ENCODE peak calls at places on chromosomes 16 and 17, in eight cellular contexts. C is fibroblast of pulmonary artery, B is ascending aorta, T is AG09309, G is HL-60, H is Calu3, I is lung, Y is GM18507. S is an unnamed sample.

GRCh38 chr17:46979023-46979870 is at the start of gene RPRML:
- DNase-seq in T (no peak), I (no peak), H (peak), Y (no peak), C (peak), G (no peak), B (no peak), S (peak)

GRCh38 chr16:87178177-87178863 is 138.9 kb downstream of the C16orf95 start:
- DNase-seq in G (no peak), H (no peak), I (no peak), B (no peak), Y (no peak), T (no peak), C (no peak), S (peak)

GRCh38 chr16:8581923-8582580 is 8.3 kb downstream of the TMEM114 start:
- DNase-seq in H (no peak), B (no peak), Y (no peak), C (no peak), G (peak), I (no peak), T (no peak), S (peak)

GRCh38 chr17:81424613-81425017 is 29.4 kb downstream of the BAHCC1 start:
- DNase-seq in B (no peak), H (no peak), C (no peak), Y (no peak), G (no peak), I (no peak), T (no peak), S (no peak)

GRCh38 chr17:67999291-67999911 is 3.1 kb upstream of the C17orf58 start:
- DNase-seq in Y (no peak), G (no peak), I (no peak), B (peak), T (no peak), H (no peak), C (no peak), S (peak)

GRCh38 chr17:55705847-55706246 is 16.8 kb downstream of the TMEM100 start:
- DNase-seq in H (no peak), T (no peak), I (no peak), C (no peak), Y (no peak), G (no peak), B (no peak), S (no peak)

GRCh38 chr16:79580465-79581200 is 19.9 kb downstream of the MAF start:
- DNase-seq in H (no peak), I (no peak), C (no peak), T (no peak), B (no peak), Y (no peak), G (no peak), S (no peak)

GRCh38 chr17:41962768-41963434 is 3.7 kb upstream of the CNP start:
- DNase-seq in Y (peak), T (no peak), I (peak), G (peak), C (peak), B (peak), H (peak), S (peak)

GRCh38 chr17:28204751-28205150 is 114.2 kb upstream of the TMEM97 start:
- DNase-seq in G (no peak), H (no peak), C (peak), I (no peak), T (no peak), B (no peak), Y (no peak), S (no peak)

GRCh38 chr16:13134843-13135242 is 233.4 kb downstream of the SHISA9 start:
- DNase-seq in C (no peak), Y (no peak), B (no peak), G (no peak), I (no peak), H (no peak), T (no peak), S (no peak)

GRCh38 chr17:42342242-42343008 is 45.8 kb downstream of the STAT3 start:
- DNase-seq in H (no peak), G (peak), C (no peak), T (no peak), I (no peak), Y (no peak), B (no peak), S (peak)

GRCh38 chr17:20775331-20775730 is 195.8 kb downstream of the CDRT15L2 start:
- DNase-seq in B (no peak), T (no peak), C (no peak), I (no peak), H (no peak), Y (no peak), G (no peak), S (no peak)

GRCh38 chr17:75047398-75048098 is 523 bp downstream of the KCTD2 start:
- DNase-seq in T (no peak), H (peak), G (no peak), B (peak), C (no peak), I (no peak), Y (no peak), S (no peak)

GRCh38 chr17:79114455-79115301 is 40.1 kb downstream of the ENGASE start:
- DNase-seq in H (peak), C (no peak), G (no peak), T (no peak), I (peak), Y (no peak), B (no peak), S (peak)

GRCh38 chr16:19162085-19162484 is 6.0 kb upstream of the SYT17 start:
- DNase-seq in T (no peak), G (no peak), C (no peak), Y (no peak), B (no peak), H (no peak), I (no peak), S (peak)

GRCh38 chr17:36933174-36934143 is 3.8 kb upstream of the LHX1 start:
- DNase-seq in Y (no peak), I (no peak), T (no peak), H (peak), C (no peak), G (no peak), B (no peak), S (no peak)

GRCh38 chr16:14409563-14409962 is 220.5 kb downstream of the PARN start:
- DNase-seq in I (no peak), H (peak), Y (no peak), G (no peak), T (peak), B (peak), C (peak), S (peak)

GRCh38 chr17:31653710-31654109 is 205.3 kb downstream of the COPRS start:
- DNase-seq in B (no peak), I (no peak), G (no peak), Y (no peak), C (no peak), T (no peak), H (no peak), S (no peak)

GRCh38 chr17:15048381-15048780 is 216.7 kb downstream of the PMP22 start:
- DNase-seq in G (no peak), Y (no peak), B (no peak), T (no peak), I (no peak), H (no peak), C (no peak), S (peak)

GRCh38 chr16:19781196-19781595 is 63.1 kb downstream of the IQCK start:
- DNase-seq in C (peak), T (peak), H (no peak), Y (no peak), I (no peak), B (no peak), G (no peak), S (peak)

GRCh38 chr17:1001640-1002411 is 4.9 kb downstream of the TIMM22 start:
- DNase-seq in T (no peak), Y (no peak), G (no peak), H (no peak), I (no peak), B (peak), C (peak), S (peak)

GRCh38 chr17:78154903-78155811 is 9.0 kb downstream of the C17orf99 start:
- DNase-seq in T (no peak), H (no peak), I (no peak), G (peak), C (no peak), B (no peak), Y (no peak), S (no peak)

GRCh38 chr17:50550661-50551432 is 3.9 kb downstream of the SPATA20 start:
- DNase-seq in I (peak), C (peak), B (peak), Y (no peak), T (peak), H (peak), G (peak), S (peak)

GRCh38 chr16:56788435-56788834 is 58.5 kb downstream of the NUP93 start:
- DNase-seq in B (no peak), G (no peak), I (no peak), T (no peak), Y (no peak), H (no peak), C (no peak), S (no peak)

GRCh38 chr17:40562841-40563370 is 2.4 kb downstream of the CCR7 start:
- DNase-seq in I (no peak), G (no peak), B (no peak), C (no peak), T (no peak), H (no peak), Y (no peak), S (no peak)